ENCODE peak calls at places on chromosomes 6 and 20, in eight cellular contexts. S, L, Y, A, P, B, F and R are unnamed samples. For H3K4me1, the result is how much of the 10 kb centered on the place peaks cover.

GRCh38 chr20:19528286-19529030 is 229.6 kb upstream of the RIN2 start:
- DNase-seq in S (no peak), F (no peak), A (no peak), B (no peak), L (no peak), Y (no peak), P (no peak), R (no peak)

GRCh38 chr6:30219244-30219643 is 6.0 kb upstream of the TRIM26 start:
- DNase-seq in Y (peak), F (peak), P (no peak), B (peak), S (peak), L (peak), A (peak), R (peak)

GRCh38 chr6:156511051-156511450 is 266.1 kb upstream of the ARID1B start:
- DNase-seq in P (no peak), F (no peak), Y (no peak), S (no peak), A (no peak), L (no peak), B (no peak), R (no peak)

GRCh38 chr6:145836170-145836569 is 21.6 kb upstream of the FBXO30 start:
- DNase-seq in L (no peak), A (no peak), F (no peak), P (no peak), Y (no peak), B (peak), S (peak), R (peak)

GRCh38 chr6:25487012-25487411 is 165.0 kb upstream of the SCGN start:
- DNase-seq in S (no peak), A (no peak), B (no peak), L (no peak), F (no peak), P (no peak), Y (no peak), R (no peak)

GRCh38 chr6:28134716-28135115 is 7.0 kb upstream of the ZKSCAN8 start:
- DNase-seq in S (no peak), F (no peak), Y (no peak), L (no peak), P (no peak), A (no peak), B (no peak), R (no peak)

GRCh38 chr20:58511364-58511763 is 3.8 kb downstream of the APCDD1L start:
- DNase-seq in L (peak), S (no peak), A (no peak), B (no peak), P (no peak), F (no peak), Y (no peak), R (peak)

GRCh38 chr20:23445596-23446217 is 6.2 kb downstream of the CSTL1 start:
- DNase-seq in F (no peak), P (peak), B (no peak), Y (no peak), A (no peak), S (peak), L (peak), R (peak)

GRCh38 chr20:34475979-34476736 is 40.1 kb upstream of the DYNLRB1 start:
- DNase-seq in F (peak), S (peak), L (peak), A (peak), P (no peak), B (peak), Y (peak), R (peak)

GRCh38 chr6:53361549-53362031 is 12.8 kb upstream of the ELOVL5 start:
- DNase-seq in Y (no peak), F (no peak), A (peak), B (no peak), P (no peak), S (peak), L (no peak), R (peak)

GRCh38 chr6:31729979-31730630 is 1.0 kb upstream of the DDAH2 start:
- DNase-seq in S (peak), Y (peak), P (peak), L (peak), B (peak), A (peak), F (peak), R (peak)

GRCh38 chr6:9295641-9296040 is 860.3 kb upstream of the SLC35B3 start:
- DNase-seq in S (no peak), Y (no peak), L (no peak), F (no peak), A (no peak), B (no peak), P (no peak), R (no peak)

GRCh38 chr20:36941403-36941835 is 10.1 kb downstream of the SAMHD1 start:
- DNase-seq in A (no peak), P (no peak), F (no peak), Y (no peak), B (no peak), S (peak), L (no peak), R (peak)

GRCh38 chr6:71745525-71745924 is 140.8 kb upstream of the RIMS1 start:
- DNase-seq in B (peak), S (no peak), P (no peak), L (no peak), A (peak), Y (peak), F (no peak), R (no peak)

DNA sequence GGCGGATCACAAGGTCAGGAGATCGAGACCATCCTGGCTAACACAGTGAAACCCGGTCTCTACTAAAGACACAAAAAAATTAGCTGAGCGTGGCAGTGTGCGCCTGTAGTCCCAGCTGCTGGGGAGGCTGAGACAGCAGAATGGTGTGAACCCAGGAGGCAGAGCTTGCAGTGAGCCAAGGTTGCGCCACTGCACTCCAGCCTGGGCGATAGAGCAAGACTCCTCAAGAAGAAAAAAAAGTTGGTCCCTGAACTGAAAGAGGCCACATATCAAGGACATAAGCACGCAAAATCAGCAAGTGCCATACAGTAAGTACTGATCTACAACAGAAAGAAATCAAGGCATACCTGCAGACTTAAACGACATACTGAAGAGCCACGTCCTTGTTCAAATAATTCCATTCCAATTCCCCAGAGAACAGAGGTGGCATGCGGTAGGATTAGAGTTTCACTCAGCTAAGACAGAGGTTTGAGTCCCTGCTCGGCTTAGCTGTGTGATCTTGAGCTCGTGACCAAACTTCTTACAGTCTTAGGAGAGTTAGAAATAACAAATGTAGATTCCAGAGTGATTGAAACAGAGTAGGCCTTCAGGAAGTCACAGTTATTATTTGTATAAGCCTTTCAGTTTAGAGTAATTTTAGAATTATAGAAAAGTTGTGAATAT is 29.2 kb downstream of the B4GALT5 start:
- DNase-seq in Y (no peak), S (no peak), B (no peak), P (no peak), A (no peak), F (no peak), L (no peak), R (no peak)
- H3K4me1 ChIP-seq in Y (under half), S (under half), B (half or more), P (half or more), A (half or more), F (under half), L (under half), R (under half)

GRCh38 chr6:13927203-13927602 is 2.5 kb downstream of the RNF182 start:
- DNase-seq in P (no peak), Y (no peak), S (peak), A (no peak), B (peak), L (no peak), F (no peak), R (no peak)
- TF ChIP-seq EZH2phosphoT487 in P (no peak), Y (no peak), S (no peak), A (no peak), B (no peak), L (no peak), F (no peak), R (no peak)

GRCh38 chr6:125994659-125995488 is 8.5 kb downstream of the TRMT11 start:
- DNase-seq in B (no peak), P (no peak), S (no peak), A (no peak), Y (no peak), L (no peak), F (no peak), R (no peak)
- H3K4me1 ChIP-seq in B (under half), P (under half), S (under half), A (under half), Y (under half), L (under half), F (under half), R (under half)

DNA sequence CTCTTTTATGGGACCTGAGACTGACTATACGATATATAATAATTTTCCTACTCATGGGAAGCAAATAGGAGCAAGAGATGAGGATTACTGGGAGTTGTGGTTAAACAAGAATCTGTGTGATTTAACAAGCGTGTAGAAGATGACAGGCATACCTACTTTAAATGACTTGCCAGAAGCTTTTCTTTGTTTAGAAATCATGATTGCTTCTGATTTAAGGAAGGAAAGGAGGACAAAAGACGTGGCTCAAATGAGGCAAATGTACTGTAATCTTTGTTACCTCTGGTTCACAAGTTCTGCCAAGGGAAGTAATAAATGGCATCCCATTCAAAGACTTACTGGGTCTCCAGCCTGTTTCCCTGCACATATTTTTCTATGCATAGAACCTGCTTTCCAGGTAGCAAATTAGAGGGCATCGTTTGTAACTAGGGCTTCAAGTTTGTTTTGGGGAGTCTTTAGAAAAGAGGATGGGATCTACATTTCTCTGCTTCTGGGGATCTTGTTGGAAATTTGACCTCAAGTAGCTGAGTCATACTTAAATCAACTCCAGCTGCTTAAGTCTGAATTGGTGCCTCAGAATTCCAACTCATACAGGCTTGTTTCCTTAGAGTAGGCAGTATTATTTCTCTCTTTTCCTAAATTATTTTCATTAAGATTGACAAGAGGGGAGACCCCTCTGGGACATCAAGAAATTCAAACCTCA is 2.9 kb upstream of the TRMT11 start:
- DNase-seq in B (no peak), L (no peak), F (no peak), S (peak), Y (no peak), A (no peak), P (no peak), R (peak)
- TF ChIP-seq EZH2phosphoT487 in B (no peak), L (no peak), F (no peak), S (no peak), Y (no peak), A (no peak), P (no peak), R (no peak)

DNA sequence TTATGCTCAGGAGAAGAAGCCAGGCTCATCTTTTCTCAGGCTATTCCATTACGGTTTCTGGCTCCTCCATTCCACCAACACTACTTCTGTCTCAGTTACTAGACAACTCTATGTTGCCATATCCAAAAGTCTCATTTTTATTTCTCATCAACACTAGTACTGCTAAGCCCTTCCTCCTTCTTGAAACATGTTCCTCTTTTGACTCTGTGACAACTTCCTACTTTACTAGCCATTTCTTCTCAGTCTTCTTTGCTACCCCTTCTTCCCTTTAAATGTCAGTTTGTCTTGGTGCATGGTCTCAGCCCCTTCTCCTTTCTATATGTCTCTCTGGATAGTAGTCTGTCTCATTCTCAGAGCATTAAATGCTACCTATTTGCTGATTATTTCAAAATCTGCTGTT is 7.1 kb upstream of the ADGRG6 start:
- DNase-seq in Y (no peak), A (no peak), P (no peak), L (no peak), S (no peak), F (no peak), B (no peak), R (no peak)
- H3K4me1 ChIP-seq in Y (under half), A (under half), P (under half), L (under half), S (under half), F (under half), B (under half), R (under half)

GRCh38 chr20:52154575-52154974 is 37.0 kb downstream of the ZFP64 start:
- DNase-seq in L (no peak), A (no peak), Y (no peak), B (no peak), F (no peak), P (no peak), S (no peak), R (no peak)

GRCh38 chr20:52152921-52153320 is 38.7 kb downstream of the ZFP64 start:
- DNase-seq in S (no peak), L (no peak), A (no peak), F (no peak), P (no peak), Y (no peak), B (no peak), R (no peak)

GRCh38 chr20:52145587-52145986 is 46.0 kb downstream of the ZFP64 start:
- DNase-seq in B (no peak), L (no peak), F (no peak), Y (no peak), P (no peak), S (peak), A (no peak), R (peak)

GRCh38 chr20:52152416-52152815 is 39.2 kb downstream of the ZFP64 start:
- DNase-seq in P (no peak), S (no peak), A (no peak), Y (no peak), F (no peak), L (no peak), B (no peak), R (no peak)

GRCh38 chr20:52150440-52151258 is 40.9 kb downstream of the ZFP64 start:
- DNase-seq in L (peak), P (peak), A (peak), S (peak), B (peak), Y (peak), F (peak), R (peak)
- TF ChIP-seq EZH2phosphoT487 in L (no peak), P (no peak), A (no peak), S (no peak), B (no peak), Y (no peak), F (no peak), R (no peak)

DNA sequence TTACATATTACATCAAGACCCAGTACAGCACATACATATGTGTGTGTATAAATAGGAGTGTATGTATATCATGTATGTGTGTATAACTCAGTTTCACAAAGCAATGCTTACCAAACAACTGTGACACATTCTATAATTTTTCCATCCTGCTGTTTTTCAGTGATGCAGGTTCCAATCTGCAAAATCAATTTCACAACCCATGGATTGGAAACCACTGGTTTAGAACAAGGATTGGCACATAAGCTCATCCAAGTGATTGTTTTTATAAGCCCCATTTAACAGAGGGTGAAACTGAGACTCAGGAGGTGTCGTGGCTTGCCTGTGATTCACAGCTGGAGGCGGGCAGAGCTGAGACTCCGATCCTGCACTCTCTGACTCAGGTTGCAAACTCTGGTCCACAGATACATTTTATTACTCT is 158.2 kb downstream of the ZMYND8 start:
- DNase-seq in B (no peak), A (no peak), P (no peak), L (no peak), F (no peak), Y (peak), S (peak), R (peak)
- H3K4me1 ChIP-seq in B (under half), A (under half), P (under half), L (under half), F (under half), Y (under half), S (under half), R (under half)